ENCODE peak calls at places on chromosomes 3 and 15, in five cellular contexts. One of them, this sample, is unnamed.

GRCh38 chr3:46926871-46927717 is 49.5 kb downstream of the CCDC12 start:
- DNase-seq in SK-N-MC: no peak
- DNase-seq in heart left ventricle: no peak
- DNase-seq in small intestine: peak
- DNase-seq in CD8-positive, alpha-beta T cell: no peak
- DNase-seq in this sample: peak

GRCh38 chr3:149401215-149401925 is 23.9 kb upstream of the TM4SF1 start:
- DNase-seq in small intestine: peak
- DNase-seq in CD8-positive, alpha-beta T cell: no peak
- DNase-seq in heart left ventricle: no peak
- DNase-seq in SK-N-MC: no peak
- DNase-seq in this sample: no peak

GRCh38 chr3:196141866-196142673 is 60.2 kb upstream of the TFRC start:
- DNase-seq in CD8-positive, alpha-beta T cell: no peak
- DNase-seq in heart left ventricle: no peak
- DNase-seq in small intestine: no peak
- DNase-seq in SK-N-MC: no peak
- DNase-seq in this sample: no peak

GRCh38 chr3:195411831-195412230 is 31.0 kb downstream of the ACAP2 start:
- DNase-seq in small intestine: no peak
- DNase-seq in heart left ventricle: no peak
- DNase-seq in SK-N-MC: no peak
- DNase-seq in CD8-positive, alpha-beta T cell: no peak
- DNase-seq in this sample: no peak

GRCh38 chr3:162780313-162780712 is 1283.7 kb downstream of the OTOL1 start:
- DNase-seq in heart left ventricle: no peak
- DNase-seq in small intestine: no peak
- DNase-seq in CD8-positive, alpha-beta T cell: no peak
- DNase-seq in SK-N-MC: no peak
- DNase-seq in this sample: no peak

GRCh38 chr15:80800067-80800466 is 20.9 kb downstream of the CEMIP start:
- DNase-seq in heart left ventricle: no peak
- DNase-seq in SK-N-MC: no peak
- DNase-seq in CD8-positive, alpha-beta T cell: no peak
- DNase-seq in small intestine: no peak
- DNase-seq in this sample: no peak

GRCh38 chr3:126356373-126357298 is 572 bp downstream of the KLF15 start:
- DNase-seq in small intestine: peak
- DNase-seq in SK-N-MC: no peak
- DNase-seq in heart left ventricle: peak
- DNase-seq in CD8-positive, alpha-beta T cell: no peak
- DNase-seq in this sample: peak

GRCh38 chr3:11835028-11835639 is 11.6 kb downstream of the TAMM41 start:
- DNase-seq in heart left ventricle: no peak
- DNase-seq in small intestine: no peak
- DNase-seq in CD8-positive, alpha-beta T cell: no peak
- DNase-seq in SK-N-MC: no peak
- DNase-seq in this sample: no peak

GRCh38 chr15:96247631-96248305 is 82.7 kb upstream of the NR2F2 start:
- DNase-seq in CD8-positive, alpha-beta T cell: no peak
- DNase-seq in SK-N-MC: no peak
- DNase-seq in small intestine: no peak
- DNase-seq in heart left ventricle: no peak
- DNase-seq in this sample: no peak

GRCh38 chr3:31522152-31522551 is 10.6 kb upstream of the STT3B start:
- DNase-seq in small intestine: peak
- DNase-seq in heart left ventricle: no peak
- DNase-seq in SK-N-MC: no peak
- DNase-seq in CD8-positive, alpha-beta T cell: no peak
- DNase-seq in this sample: no peak

GRCh38 chr15:89002281-89002761 is 85.9 kb upstream of the ABHD2 start:
- DNase-seq in heart left ventricle: peak
- DNase-seq in small intestine: no peak
- DNase-seq in SK-N-MC: no peak
- DNase-seq in CD8-positive, alpha-beta T cell: no peak
- DNase-seq in this sample: no peak

GRCh38 chr3:114418724-114419543 is 125.1 kb downstream of the TIGIT start:
- DNase-seq in CD8-positive, alpha-beta T cell: no peak
- DNase-seq in small intestine: peak
- DNase-seq in heart left ventricle: no peak
- DNase-seq in SK-N-MC: peak
- DNase-seq in this sample: no peak

GRCh38 chr3:120773932-120774331 is 31.4 kb downstream of the GTF2E1 start:
- DNase-seq in SK-N-MC: no peak
- DNase-seq in heart left ventricle: no peak
- DNase-seq in CD8-positive, alpha-beta T cell: no peak
- DNase-seq in small intestine: no peak
- DNase-seq in this sample: no peak

GRCh38 chr3:16406579-16406978 is 106.9 kb downstream of the RFTN1 start:
- DNase-seq in SK-N-MC: no peak
- DNase-seq in CD8-positive, alpha-beta T cell: no peak
- DNase-seq in heart left ventricle: no peak
- DNase-seq in small intestine: no peak
- DNase-seq in this sample: no peak

GRCh38 chr3:25473246-25473645 is 45.2 kb downstream of the RARB start:
- DNase-seq in small intestine: no peak
- DNase-seq in CD8-positive, alpha-beta T cell: no peak
- DNase-seq in heart left ventricle: no peak
- DNase-seq in SK-N-MC: no peak
- DNase-seq in this sample: no peak

GRCh38 chr3:197454014-197454413 is 101.8 kb downstream of the BDH1 start:
- DNase-seq in small intestine: peak
- DNase-seq in SK-N-MC: no peak
- DNase-seq in heart left ventricle: no peak
- DNase-seq in CD8-positive, alpha-beta T cell: no peak
- DNase-seq in this sample: no peak

GRCh38 chr3:138694287-138695007 is 85.9 kb downstream of the FAIM start:
- DNase-seq in small intestine: peak
- DNase-seq in heart left ventricle: no peak
- DNase-seq in CD8-positive, alpha-beta T cell: no peak
- DNase-seq in SK-N-MC: no peak
- DNase-seq in this sample: no peak

DNA sequence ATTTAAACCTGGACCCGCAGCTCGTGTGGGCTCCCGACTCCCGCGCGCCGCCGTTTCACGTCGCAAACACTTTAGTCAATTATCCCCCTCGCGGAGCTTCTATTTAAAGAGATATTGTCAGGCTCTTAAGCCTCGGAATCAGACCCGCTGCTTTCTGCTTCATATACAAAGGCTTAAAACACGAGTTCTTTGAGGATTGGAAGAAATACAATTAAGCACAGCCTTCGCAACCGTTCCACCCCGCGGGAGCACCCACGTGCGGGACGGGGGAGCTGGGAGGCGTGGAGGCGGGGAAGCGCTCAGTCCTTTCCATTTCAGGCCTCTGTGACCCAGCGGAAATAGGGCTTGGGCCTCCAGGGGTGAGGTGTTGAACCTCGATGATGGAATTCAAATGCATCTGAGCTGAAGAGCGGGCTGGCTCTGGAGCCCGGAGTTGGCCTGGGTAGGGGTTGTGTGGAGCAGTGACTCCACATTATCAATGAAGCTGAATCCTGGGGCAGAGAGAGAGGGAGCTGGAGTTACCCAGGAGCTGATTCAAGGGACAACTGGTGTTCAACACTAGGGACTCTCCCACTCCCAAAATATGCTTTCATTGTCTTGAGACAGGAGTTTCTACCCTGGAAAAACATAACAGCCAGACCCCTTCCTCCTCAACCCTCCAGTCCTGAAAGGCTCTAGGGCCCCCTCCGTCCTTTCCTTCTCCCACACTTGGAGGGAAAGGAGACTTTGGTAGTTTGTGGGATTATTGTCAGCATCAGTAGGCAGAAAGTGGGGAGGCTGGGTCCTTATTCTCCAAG is 2.4 kb downstream of the ANKRD63 start:
- DNase-seq in SK-N-MC: no peak
- DNase-seq in heart left ventricle: no peak
- DNase-seq in small intestine: no peak
- DNase-seq in CD8-positive, alpha-beta T cell: no peak
- DNase-seq in this sample: no peak
- H3K4me3 ChIP-seq in SK-N-MC: peak
- H3K4me3 ChIP-seq in heart left ventricle: no peak
- H3K4me3 ChIP-seq in small intestine: no peak
- H3K4me3 ChIP-seq in CD8-positive, alpha-beta T cell: no peak
- H3K4me3 ChIP-seq in this sample: no peak

GRCh38 chr3:14234197-14235002 is 55.8 kb downstream of the LSM3 start:
- DNase-seq in SK-N-MC: no peak
- DNase-seq in CD8-positive, alpha-beta T cell: no peak
- DNase-seq in small intestine: peak
- DNase-seq in heart left ventricle: peak
- DNase-seq in this sample: no peak
- H3K27ac ChIP-seq in SK-N-MC: no peak
- H3K27ac ChIP-seq in CD8-positive, alpha-beta T cell: no peak
- H3K27ac ChIP-seq in small intestine: peak
- H3K27ac ChIP-seq in heart left ventricle: peak
- H3K27ac ChIP-seq in this sample: no peak

DNA sequence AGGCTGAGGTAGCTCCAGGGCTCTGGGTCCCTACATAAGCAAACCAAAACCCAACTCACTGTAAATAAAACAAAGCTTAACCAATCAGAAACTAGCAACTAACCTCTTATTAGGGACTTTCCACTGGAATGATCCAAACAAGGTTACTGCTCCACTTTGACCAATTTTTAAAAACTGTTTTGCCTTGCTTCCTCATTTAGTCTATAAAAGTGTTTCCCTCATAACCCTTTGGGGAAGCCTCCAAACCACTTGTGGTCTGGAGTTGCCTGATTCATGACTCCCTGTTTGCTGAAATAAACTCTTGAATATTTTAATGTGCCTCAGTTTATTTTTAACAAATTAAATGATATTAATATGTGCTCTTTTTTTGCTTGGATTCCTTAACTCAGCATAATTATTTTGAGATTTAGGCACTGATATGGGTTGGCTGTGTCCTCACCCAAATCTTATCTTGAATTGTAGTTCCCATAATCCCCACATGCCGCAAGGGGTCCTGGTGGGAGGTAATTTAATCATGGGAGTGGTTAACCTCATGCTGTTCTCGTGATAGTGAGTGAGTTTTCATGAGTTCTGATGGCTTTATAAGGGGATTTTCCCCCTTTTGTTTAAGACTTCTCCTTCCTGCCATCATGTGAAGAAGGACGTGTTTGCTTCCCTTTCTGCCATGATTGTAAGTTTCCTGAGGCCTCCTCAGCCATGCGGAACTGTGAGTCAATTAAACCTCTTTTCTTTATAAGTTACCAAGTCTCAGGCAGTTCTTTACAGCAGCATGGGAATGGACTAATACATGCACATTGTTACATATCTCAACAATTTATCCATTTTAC is 90.6 kb downstream of the CD200R1L start:
- DNase-seq in small intestine: no peak
- DNase-seq in CD8-positive, alpha-beta T cell: no peak
- DNase-seq in heart left ventricle: no peak
- DNase-seq in SK-N-MC: no peak
- DNase-seq in this sample: no peak
- H3K4me3 ChIP-seq in small intestine: no peak
- H3K4me3 ChIP-seq in CD8-positive, alpha-beta T cell: no peak
- H3K4me3 ChIP-seq in heart left ventricle: no peak
- H3K4me3 ChIP-seq in SK-N-MC: no peak
- H3K4me3 ChIP-seq in this sample: no peak

GRCh38 chr3:50169232-50169631 is 14.1 kb downstream of the SEMA3F start:
- DNase-seq in heart left ventricle: no peak
- DNase-seq in SK-N-MC: no peak
- DNase-seq in small intestine: no peak
- DNase-seq in CD8-positive, alpha-beta T cell: no peak
- DNase-seq in this sample: no peak
- H3K27ac ChIP-seq in heart left ventricle: peak
- H3K27ac ChIP-seq in SK-N-MC: no peak
- H3K27ac ChIP-seq in small intestine: no peak
- H3K27ac ChIP-seq in CD8-positive, alpha-beta T cell: no peak
- H3K27ac ChIP-seq in this sample: peak

DNA sequence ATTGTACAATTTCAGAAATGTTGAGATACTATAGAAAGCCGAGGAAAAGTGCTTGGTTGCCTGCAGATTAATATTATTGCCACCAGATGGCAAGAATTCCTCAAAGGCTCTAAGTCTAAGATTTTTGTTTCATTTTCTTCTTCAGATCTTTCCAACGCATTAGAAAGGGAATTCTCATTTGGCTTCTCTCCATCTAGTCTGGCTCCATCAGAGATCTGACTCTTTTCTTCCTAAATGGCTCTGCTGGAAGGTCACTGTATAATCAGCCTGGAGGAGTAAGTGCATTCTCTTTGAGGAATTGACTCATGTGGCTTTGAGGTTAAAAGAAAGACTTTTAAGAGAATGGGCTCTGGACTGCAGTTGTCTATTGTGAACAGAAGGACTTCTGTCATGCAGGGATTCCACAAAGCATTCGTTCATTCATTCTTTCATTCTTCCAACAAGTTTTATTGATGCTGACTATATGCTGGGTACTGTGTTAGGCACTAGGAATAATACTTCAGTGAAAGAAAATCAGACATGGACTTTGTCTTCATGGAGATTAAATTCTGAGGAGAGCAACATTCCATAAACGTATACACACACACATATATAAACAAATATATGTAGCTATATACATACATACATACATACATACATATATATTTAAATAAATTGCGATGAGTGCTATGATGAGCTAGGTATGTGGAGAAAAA is 55.3 kb downstream of the SLC28A2 start:
- DNase-seq in heart left ventricle: no peak
- DNase-seq in small intestine: peak
- DNase-seq in CD8-positive, alpha-beta T cell: no peak
- DNase-seq in SK-N-MC: no peak
- DNase-seq in this sample: no peak
- H3K4me3 ChIP-seq in heart left ventricle: peak
- H3K4me3 ChIP-seq in small intestine: no peak
- H3K4me3 ChIP-seq in CD8-positive, alpha-beta T cell: peak
- H3K4me3 ChIP-seq in SK-N-MC: peak
- H3K4me3 ChIP-seq in this sample: peak

GRCh38 chr3:127690823-127691452 is 18.2 kb downstream of the ABTB1 start:
- DNase-seq in CD8-positive, alpha-beta T cell: no peak
- DNase-seq in SK-N-MC: no peak
- DNase-seq in small intestine: peak
- DNase-seq in heart left ventricle: no peak
- DNase-seq in this sample: peak
- H3K27ac ChIP-seq in CD8-positive, alpha-beta T cell: no peak
- H3K27ac ChIP-seq in SK-N-MC: no peak
- H3K27ac ChIP-seq in small intestine: no peak
- H3K27ac ChIP-seq in heart left ventricle: peak
- H3K27ac ChIP-seq in this sample: peak

DNA sequence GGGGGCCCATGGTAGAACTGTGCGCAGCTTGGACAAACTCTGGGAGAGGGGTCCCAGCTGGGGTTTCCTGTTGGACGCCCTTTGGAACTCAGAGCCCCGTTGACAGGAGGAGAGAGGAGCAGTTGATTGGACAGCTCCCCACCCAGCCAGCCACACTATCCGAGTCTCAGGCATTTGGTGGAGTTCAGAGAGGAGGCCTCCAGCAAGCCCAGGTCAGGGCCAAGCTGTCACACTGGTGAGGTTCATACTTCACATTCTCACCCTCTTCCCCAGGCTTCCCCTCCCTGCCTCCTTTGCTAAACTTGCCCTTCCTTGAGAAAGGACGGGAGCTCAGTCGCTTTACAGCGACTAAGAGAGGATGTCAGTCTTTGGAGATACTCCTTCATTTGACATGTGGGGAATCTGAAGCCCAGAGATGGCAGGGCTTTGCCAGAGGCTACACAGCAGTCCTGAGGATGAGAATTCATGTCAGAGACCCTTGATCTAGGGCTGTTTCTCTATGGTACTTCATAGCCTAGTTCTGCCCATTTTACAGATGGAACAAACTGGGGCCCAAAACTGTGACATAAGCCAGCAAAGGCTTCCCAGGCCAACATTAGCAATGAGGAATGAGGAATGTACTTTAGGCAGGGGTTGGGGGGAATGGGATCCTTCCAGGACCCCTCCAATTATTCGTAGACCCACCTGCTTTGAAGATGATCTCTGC is 142.2 kb downstream of the SMAD6 start:
- DNase-seq in heart left ventricle: no peak
- DNase-seq in CD8-positive, alpha-beta T cell: no peak
- DNase-seq in SK-N-MC: no peak
- DNase-seq in small intestine: no peak
- DNase-seq in this sample: no peak
- H3K4me3 ChIP-seq in heart left ventricle: no peak
- H3K4me3 ChIP-seq in CD8-positive, alpha-beta T cell: no peak
- H3K4me3 ChIP-seq in SK-N-MC: no peak
- H3K4me3 ChIP-seq in small intestine: no peak
- H3K4me3 ChIP-seq in this sample: no peak

This sample was measured in tibial artery.